ENCODE peak calls at places on chromosomes 5 and 9, in ten cellular contexts. H, N, W, P, Q, C, F, Y, Z and X are unnamed samples.

GRCh38 chr9:37040508-37041127 is 6.5 kb upstream of the PAX5 start:
- DNase-seq in H (no peak), N (no peak), W (no peak), P (no peak), Q (no peak), C (no peak), F (no peak), Y (no peak), Z (no peak), X (no peak)

GRCh38 chr5:81718300-81718699 is 32.6 kb downstream of the SSBP2 start:
- DNase-seq in H (no peak), N (no peak), W (no peak), P (no peak), Q (no peak), C (no peak), F (no peak), Y (no peak), Z (no peak), X (no peak)

GRCh38 chr9:134413112-134413715 is 87.0 kb downstream of the RXRA start:
- DNase-seq in H (no peak), N (no peak), W (no peak), P (no peak), Q (no peak), C (no peak), F (no peak), Y (no peak), Z (no peak), X (no peak)

GRCh38 chr9:16131269-16131668 is 578.4 kb downstream of the CCDC171 start:
- DNase-seq in H (no peak), N (peak; percentile 51), W (no peak), P (no peak), Q (peak; percentile 77), C (no peak), F (no peak), Y (no peak), Z (no peak), X (no peak)

GRCh38 chr9:120890415-120891254 is 13.6 kb upstream of the PHF19 start:
- DNase-seq in H (no peak), N (no peak), W (no peak), P (no peak), Q (no peak), C (peak; percentile 85), F (no peak), Y (no peak), Z (no peak), X (no peak)

GRCh38 chr9:106704056-106704625 is 158.8 kb upstream of the ZNF462 start:
- DNase-seq in H (no peak), N (no peak), W (no peak), P (no peak), Q (peak; percentile 53), C (no peak), F (no peak), Y (no peak), Z (no peak), X (no peak)

GRCh38 chr9:129318121-129319075 is 140.3 kb upstream of the IER5L start:
- DNase-seq in H (no peak), N (no peak), W (no peak), P (no peak), Q (no peak), C (peak; percentile 46), F (no peak), Y (no peak), Z (no peak), X (peak; percentile 6)

GRCh38 chr9:126513159-126514036 is 100.3 kb upstream of the LMX1B start:
- DNase-seq in H (no peak), N (peak; percentile 76), W (no peak), P (no peak), Q (no peak), C (no peak), F (no peak), Y (peak; percentile 23), Z (no peak), X (no peak)

GRCh38 chr9:136135326-136136126 is 16.9 kb upstream of the TMEM250 start:
- DNase-seq in H (no peak), N (no peak), W (no peak), P (no peak), Q (no peak), C (no peak), F (no peak), Y (no peak), Z (no peak), X (no peak)

GRCh38 chr5:116370886-116371285 is 203.7 kb downstream of the SEMA6A start:
- DNase-seq in H (no peak), N (peak; percentile 64), W (no peak), P (no peak), Q (peak; percentile 65), C (no peak), F (no peak), Y (no peak), Z (no peak), X (no peak)

GRCh38 chr9:18260527-18260926 is 213.4 kb upstream of the ADAMTSL1 start:
- DNase-seq in H (no peak), N (no peak), W (no peak), P (no peak), Q (no peak), C (peak; percentile 40), F (no peak), Y (no peak), Z (no peak), X (no peak)

GRCh38 chr5:180097163-180097894 is 25.8 kb upstream of the RNF130 start:
- DNase-seq in H (no peak), N (no peak), W (no peak), P (no peak), Q (no peak), C (no peak), F (no peak), Y (peak; percentile 54), Z (no peak), X (no peak)

GRCh38 chr5:72470817-72471216 is 36.4 kb downstream of the ZNF366 start:
- DNase-seq in H (no peak), N (peak; percentile 86), W (no peak), P (no peak), Q (peak; percentile 74), C (no peak), F (peak; percentile 5), Y (no peak), Z (no peak), X (no peak)

GRCh38 chr9:15400281-15400941 is 22.3 kb upstream of the SNAPC3 start:
- DNase-seq in H (no peak), N (no peak), W (no peak), P (no peak), Q (peak; percentile 54), C (no peak), F (no peak), Y (no peak), Z (no peak), X (no peak)

GRCh38 chr5:19959830-19960384 is 28.1 kb downstream of the CDH18 start:
- DNase-seq in H (no peak), N (peak; percentile 1), W (no peak), P (no peak), Q (no peak), C (no peak), F (no peak), Y (no peak), Z (no peak), X (no peak)

DNA sequence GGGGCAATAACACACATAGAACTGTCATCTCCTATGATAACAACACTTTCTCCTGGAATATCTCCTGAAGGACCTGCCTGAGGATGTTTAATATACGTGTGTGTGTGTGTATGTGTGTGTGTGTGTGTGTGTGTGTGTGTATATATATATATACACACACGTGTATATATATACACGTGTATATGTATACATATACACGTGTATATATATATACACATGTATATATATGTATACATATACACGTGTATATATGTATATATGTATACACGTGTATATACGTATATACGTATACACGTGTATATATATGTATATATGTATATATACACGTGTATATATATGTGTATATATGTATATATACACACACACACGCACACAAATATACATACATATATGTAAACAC is 27.5 kb downstream of the CDH18 start:
- DNase-seq in H (no peak), N (no peak), W (no peak), P (no peak), Q (no peak), C (no peak), F (no peak), Y (no peak), Z (no peak), X (no peak)
- TF ChIP-seq CTCF in H (no peak), N (no peak), W (no peak), P (no peak), Q (no peak), C (no peak), F (no peak), Y (no peak), Z (no peak), X (no peak)

GRCh38 chr5:146474040-146474439 is 26.9 kb downstream of the TCERG1 start:
- DNase-seq in H (no peak), N (no peak), W (no peak), P (no peak), Q (no peak), C (no peak), F (no peak), Y (no peak), Z (no peak), X (no peak)

GRCh38 chr5:146475906-146476305 is 28.8 kb downstream of the TCERG1 start:
- DNase-seq in H (no peak), N (no peak), W (no peak), P (no peak), Q (peak; percentile 17), C (no peak), F (no peak), Y (no peak), Z (no peak), X (no peak)

DNA sequence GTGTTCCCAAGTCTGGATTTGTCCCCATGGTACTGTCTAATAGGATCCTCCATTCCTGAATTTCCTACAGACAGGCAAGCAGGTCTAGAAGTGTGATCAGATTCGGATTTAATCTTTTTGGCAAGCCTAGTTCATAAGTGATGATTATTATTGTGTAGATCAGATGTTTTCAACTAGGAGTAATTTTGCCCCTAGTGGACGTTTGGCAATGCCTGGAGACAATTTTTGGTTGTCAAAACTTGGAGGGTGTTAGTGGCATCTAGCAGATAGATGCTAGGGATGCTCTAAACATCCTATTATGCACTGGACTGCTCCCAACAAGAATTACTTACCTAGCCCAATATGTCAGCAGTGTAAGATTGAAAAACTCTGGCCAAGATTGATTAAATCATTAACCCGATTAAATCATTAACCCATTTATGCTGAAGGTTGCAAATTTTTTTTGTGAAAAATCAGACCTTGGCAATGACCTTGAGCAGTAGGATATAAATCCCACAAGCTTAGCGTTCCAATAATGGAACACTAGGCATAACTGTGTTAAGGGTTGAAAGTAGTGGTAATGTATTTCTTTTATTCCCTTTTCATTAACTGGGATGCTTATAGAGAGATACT is 28.2 kb downstream of the TCERG1 start:
- DNase-seq in H (no peak), N (no peak), W (no peak), P (no peak), Q (peak; percentile 9), C (no peak), F (no peak), Y (no peak), Z (no peak), X (no peak)
- TF ChIP-seq CTCF in H (no peak), N (no peak), W (peak; percentile 22), P (no peak), Q (peak; percentile 34), C (no peak), F (peak; percentile 31), Y (no peak), Z (no peak), X (no peak)

GRCh38 chr9:110337727-110338522 is at the start of gene TXNDC8:
- DNase-seq in H (no peak), N (no peak), W (no peak), P (no peak), Q (peak; percentile 10), C (no peak), F (peak; percentile 39), Y (no peak), Z (no peak), X (no peak)
- TF ChIP-seq CTCF in H (no peak), N (no peak), W (no peak), P (no peak), Q (no peak), C (no peak), F (no peak), Y (no peak), Z (no peak), X (no peak)

GRCh38 chr5:108060340-108060739 is 321.6 kb downstream of the FBXL17 start:
- DNase-seq in H (no peak), N (no peak), W (no peak), P (no peak), Q (no peak), C (no peak), F (no peak), Y (no peak), Z (no peak), X (no peak)
- TF ChIP-seq CTCF in H (no peak), N (no peak), W (no peak), P (no peak), Q (no peak), C (no peak), F (no peak), Y (no peak), Z (no peak), X (no peak)